ENCODE peak calls at places on chromosomes 16 and 17, in five cellular contexts. A is hepatocyte, I is OCI-LY7, C is SK-N-SH, M is A549. X is an unnamed sample.

GRCh38 chr16:69113216-69113615 is 7.8 kb downstream of the HAS3 start:
- DNase-seq in M (no peak), C (no peak), I (no peak), A (no peak), X (no peak)

GRCh38 chr17:77371117-77371887 is 230.5 kb downstream of the SEC14L1 start:
- DNase-seq in M (no peak), I (no peak), C (no peak), A (no peak), X (no peak)

GRCh38 chr16:30377050-30377811 is 2.6 kb downstream of the MYL11 start:
- DNase-seq in I (no peak), A (no peak), C (no peak), M (no peak), X (no peak)

GRCh38 chr17:29582767-29583166 is 6.7 kb downstream of the GIT1 start:
- DNase-seq in I (no peak), C (no peak), M (no peak), A (no peak), X (no peak)

GRCh38 chr17:81899514-81900166 is 2.4 kb upstream of the NPB start:
- DNase-seq in I (no peak), M (no peak), C (no peak), A (no peak), X (no peak)

GRCh38 chr16:87202346-87202745 is 114.8 kb downstream of the C16orf95 start:
- DNase-seq in M (no peak), I (no peak), C (no peak), A (no peak), X (no peak)

GRCh38 chr17:76405967-76406647 is 21.7 kb downstream of the SPHK1 start:
- DNase-seq in C (peak; percentile 92), I (peak; percentile 66), A (no peak), M (no peak), X (no peak)

GRCh38 chr17:80265205-80266068 is 4.8 kb downstream of the RNF213 start:
- DNase-seq in C (no peak), A (no peak), M (no peak), I (no peak), X (no peak)

GRCh38 chr17:2925011-2925410 is 128.8 kb downstream of the RAP1GAP2 start:
- DNase-seq in M (no peak), I (no peak), A (no peak), C (no peak), X (no peak)

GRCh38 chr17:62653831-62654829 is 26.7 kb downstream of the MRC2 start:
- DNase-seq in A (peak; percentile 42), I (no peak), C (peak; percentile 88), M (no peak), X (no peak)

GRCh38 chr17:8557176-8557806 is 73.2 kb downstream of the MYH10 start:
- DNase-seq in C (no peak), M (no peak), I (no peak), A (no peak), X (no peak)

GRCh38 chr16:89185062-89185751 is 13.7 kb downstream of the CDH15 start:
- DNase-seq in M (no peak), I (no peak), A (no peak), C (no peak), X (peak; percentile 41)

GRCh38 chr17:52148969-52149351 is 9.6 kb downstream of the CA10 start:
- DNase-seq in M (no peak), I (no peak), C (no peak), A (no peak), X (no peak)

GRCh38 chr17:38415250-38416194 is 12.7 kb upstream of the ARHGAP23 start:
- DNase-seq in C (no peak), A (peak; percentile 64), M (no peak), I (peak; percentile 95), X (peak; percentile 92)

GRCh38 chr17:15651001-15651582 is 31.6 kb upstream of the FBXW10B start:
- DNase-seq in I (no peak), A (no peak), M (no peak), C (peak; percentile 51), X (no peak)

GRCh38 chr16:47096297-47096696 is 47.4 kb downstream of the NETO2 start:
- DNase-seq in M (no peak), A (no peak), I (no peak), C (no peak), X (no peak)

GRCh38 chr17:7004398-7005253 is 7.8 kb upstream of the RNASEK start:
- DNase-seq in A (peak; percentile 78), C (peak; percentile 70), M (peak; percentile 84), I (peak; percentile 80), X (peak; percentile 55)

GRCh38 chr17:41333836-41334235 is 16.8 kb downstream of the KRT33A start:
- DNase-seq in M (no peak), A (no peak), C (no peak), I (no peak), X (no peak)

GRCh38 chr17:77916771-77917481 is 41.6 kb upstream of the TNRC6C start:
- DNase-seq in I (peak; percentile 81), A (no peak), M (no peak), C (no peak), X (no peak)

GRCh38 chr17:40321502-40322416 is 12.8 kb downstream of the RARA start:
- DNase-seq in I (no peak), M (no peak), A (no peak), C (no peak), X (no peak)

GRCh38 chr17:82370471-82371332 is 863 bp upstream of the UTS2R start:
- DNase-seq in C (peak; percentile 51), A (no peak), M (no peak), I (peak; percentile 87), X (no peak)

GRCh38 chr16:88619859-88620655 is 18.3 kb upstream of the IL17C start:
- DNase-seq in M (no peak), I (no peak), A (no peak), C (no peak), X (no peak)

GRCh38 chr17:13395872-13396271 is 205.9 kb downstream of the HS3ST3A1 start:
- DNase-seq in I (no peak), C (no peak), M (no peak), A (no peak), X (no peak)

GRCh38 chr17:81194225-81194760 is 28.3 kb upstream of the AATK start:
- DNase-seq in C (no peak), M (no peak), A (no peak), I (no peak), X (no peak)

GRCh38 chr16:67967956-67968439 is 439 bp downstream of the SLC12A4 start:
- DNase-seq in A (peak; percentile 74), I (peak; percentile 41), C (peak; percentile 82), M (peak; percentile 36), X (peak; percentile 38)

GRCh38 chr16:711084-711483 is 3.8 kb upstream of the METRN start:
- DNase-seq in M (no peak), C (no peak), A (no peak), I (no peak), X (no peak)
- H3K4me2 ChIP-seq in M (peak overlapping the region; percentile 70), C (peak overlapping the region; percentile 47), A (no peak overlapping the region), I (no peak overlapping the region), X (no peak overlapping the region)

DNA sequence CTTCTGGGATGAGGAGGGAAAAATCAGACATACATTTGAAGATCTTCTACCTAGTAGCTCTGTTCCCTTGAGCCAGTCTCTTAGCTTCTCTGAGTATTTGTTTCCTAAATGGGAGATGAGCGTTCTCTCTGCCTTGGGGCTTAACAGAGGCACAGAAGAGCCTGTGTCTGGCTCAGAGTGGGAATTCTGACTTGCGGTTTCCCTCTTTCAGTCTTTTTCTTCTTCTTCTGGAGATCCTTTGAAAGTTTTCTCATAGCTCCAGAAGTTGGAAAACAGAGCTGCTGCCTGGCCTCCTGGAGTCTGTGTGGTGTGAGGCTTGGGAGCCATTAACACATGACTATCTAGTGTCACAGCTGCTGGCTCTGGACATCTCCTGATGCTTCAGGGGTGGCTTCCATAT is 167.9 kb downstream of the MSI2 start:
- DNase-seq in I (no peak), A (no peak), M (no peak), C (no peak), X (no peak)
- H3K4me2 ChIP-seq in I (no peak overlapping the region), A (no peak overlapping the region), M (no peak overlapping the region), C (no peak overlapping the region), X (no peak overlapping the region)

GRCh38 chr17:46768540-46768870 is 50.0 kb downstream of the WNT3 start:
- DNase-seq in I (no peak), A (no peak), C (peak; percentile 17), M (no peak), X (no peak)

GRCh38 chr17:46770818-46771600 is 47.5 kb downstream of the WNT3 start:
- DNase-seq in A (peak; percentile 83), M (peak; percentile 62), I (peak; percentile 31), C (peak; percentile 91), X (peak; percentile 32)

GRCh38 chr17:46771601-46772012 is 46.9 kb downstream of the WNT3 start:
- DNase-seq in A (peak; percentile 76), C (peak; percentile 92), I (peak; percentile 45), M (no peak), X (peak; percentile 57)

GRCh38 chr17:46770439-46770817 is 48.1 kb downstream of the WNT3 start:
- DNase-seq in M (no peak), C (peak; percentile 48), I (no peak), A (no peak), X (no peak)

DNA sequence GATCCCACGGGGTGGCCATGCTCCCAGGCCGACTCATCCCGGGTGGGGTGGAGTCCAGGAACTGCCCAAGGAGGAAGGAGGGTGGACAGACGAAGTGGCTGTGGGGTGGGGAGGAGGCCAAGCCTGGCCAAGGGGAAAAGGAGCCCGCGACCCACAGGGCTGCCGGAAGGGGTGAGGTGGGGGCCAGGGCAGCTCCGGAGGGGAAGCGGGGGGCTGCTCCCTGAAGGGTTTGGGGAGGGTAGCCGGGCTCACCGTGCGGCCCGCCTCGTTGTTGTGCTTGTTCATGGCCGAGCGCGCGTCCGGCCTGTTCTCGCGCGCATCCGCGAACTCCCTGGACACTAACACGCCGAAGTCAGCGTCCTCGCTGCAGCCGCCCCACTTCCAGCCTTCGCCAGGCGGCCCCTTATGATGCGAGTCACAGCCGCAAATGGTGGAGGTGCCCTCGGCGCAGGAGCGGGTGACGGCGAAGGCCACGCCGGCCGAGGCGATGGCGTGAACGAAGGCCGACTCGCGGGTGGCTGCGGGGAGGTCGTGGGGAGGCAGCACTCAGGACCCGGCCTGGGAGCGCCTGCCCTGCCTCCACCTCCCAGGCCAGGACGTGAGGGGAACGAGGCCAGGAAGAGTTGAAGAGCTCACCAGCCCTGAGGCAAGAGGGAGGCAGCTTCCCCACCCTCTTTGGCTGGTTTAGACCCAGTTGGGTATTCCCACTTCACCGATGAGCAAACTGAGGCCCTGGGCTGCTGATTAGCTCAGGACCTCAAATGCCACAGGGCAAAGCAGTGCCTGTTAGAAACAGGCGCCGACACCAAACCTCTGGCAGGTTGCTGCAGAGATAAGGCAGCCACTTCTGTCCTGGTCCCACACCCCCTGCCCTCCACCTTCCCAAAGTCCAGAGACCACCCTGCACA is 48.7 kb downstream of the WNT3 start:
- DNase-seq in M (no peak), C (peak; percentile 51), I (no peak), A (no peak), X (no peak)
- H3K4me2 ChIP-seq in M (peak overlapping the region; percentile 89), C (no peak overlapping the region), I (peak overlapping the region; percentile 58), A (peak overlapping the region; percentile 87), X (peak overlapping the region; percentile 71)

DNA sequence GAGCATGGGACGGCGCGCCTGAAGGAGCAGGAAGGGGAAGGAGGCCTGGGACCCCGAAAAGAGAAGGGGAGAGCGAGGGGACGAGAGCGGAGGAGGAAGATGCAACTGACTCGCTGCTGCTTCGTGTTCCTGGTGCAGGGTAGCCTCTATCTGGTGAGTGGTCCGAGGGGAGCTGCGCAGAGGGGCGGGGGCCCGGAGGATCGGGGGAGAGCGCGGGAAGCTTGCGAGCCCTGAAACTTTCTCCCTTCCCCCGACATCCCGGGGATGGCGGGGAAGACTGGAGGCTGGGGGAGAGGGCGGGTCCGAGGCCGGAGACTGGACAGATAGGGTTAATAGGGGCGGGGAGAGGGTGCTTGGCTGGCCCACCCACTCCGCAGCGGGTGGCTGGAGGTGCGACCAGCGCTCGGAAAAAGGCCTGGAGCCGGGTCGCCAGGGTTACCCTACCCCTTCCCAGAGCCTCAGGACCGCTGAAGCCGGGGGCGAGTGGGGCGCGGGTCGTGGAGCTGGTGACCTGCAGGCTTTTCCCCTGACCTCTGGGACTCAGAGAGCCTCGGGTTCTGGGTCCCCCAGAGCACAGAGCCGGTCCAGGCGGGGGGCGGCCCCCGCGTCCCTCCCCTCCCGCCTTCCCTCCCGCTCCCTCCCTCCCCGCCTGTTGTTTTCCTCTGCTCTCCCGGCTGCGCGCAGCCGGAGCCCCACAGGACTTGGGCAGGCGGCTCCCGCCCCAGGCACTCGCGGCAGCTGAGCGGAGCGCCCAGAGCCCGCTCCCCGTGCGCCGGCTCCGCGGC is 642 bp downstream of the NXPH3 start:
- DNase-seq in A (peak; percentile 68), I (no peak), M (no peak), C (peak; percentile 93), X (no peak)
- H3K4me2 ChIP-seq in A (peak overlapping the region; percentile 100), I (peak overlapping the region; percentile 43), M (peak overlapping the region; percentile 98), C (peak overlapping the region; percentile 99), X (no peak overlapping the region)

X was measured in DND-41.